ENCODE peak calls at places on chromosomes 16 and 17, in nine cellular contexts. J is SK-N-SH, N is sigmoid colon, G is GM23338, X is stomach, M is K562, C is HepG2, A is HCT116, W is endothelial cell of umbilical vein. B is an unnamed sample.

GRCh38 chr16:25925466-25925865 is 233.7 kb downstream of the HS3ST4 start:
- DNase-seq in J (no peak), N (no peak), G (no peak), X (no peak), M (no peak), C (no peak), A (no peak), W (no peak), B (no peak)

GRCh38 chr16:58086381-58087208 is 42.6 kb downstream of the CFAP20 start:
- DNase-seq in J (peak; percentile 29), N (no peak), G (no peak), X (no peak), M (no peak), C (no peak), A (no peak), W (no peak), B (no peak)

GRCh38 chr16:50272111-50272571 is 5.8 kb downstream of the ADCY7 start:
- DNase-seq in J (no peak), N (peak; percentile 60), G (no peak), X (no peak), M (no peak), C (no peak), A (no peak), W (no peak), B (no peak)

GRCh38 chr16:75420987-75421819 is 12.1 kb downstream of the CFDP1 start:
- DNase-seq in J (peak; percentile 71), N (peak; percentile 84), G (peak; percentile 91), X (peak; percentile 70), M (peak; percentile 26), C (peak; percentile 73), A (no peak), W (no peak), B (peak; percentile 35)

GRCh38 chr16:27363797-27364196 is 38.2 kb upstream of the IL21R start:
- DNase-seq in J (no peak), N (peak; percentile 76), G (no peak), X (peak; percentile 84), M (no peak), C (no peak), A (no peak), W (peak; percentile 20), B (peak; percentile 27)

GRCh38 chr17:78532922-78533640 is 44.1 kb downstream of the DNAH17 start:
- DNase-seq in J (no peak), N (no peak), G (no peak), X (no peak), M (no peak), C (no peak), A (peak; percentile 27), W (peak; percentile 11), B (no peak)

GRCh38 chr17:56761387-56761786 is 72.3 kb downstream of the C17orf67 start:
- DNase-seq in J (no peak), N (no peak), G (no peak), X (no peak), M (no peak), C (no peak), A (no peak), W (no peak), B (no peak)

GRCh38 chr16:57988929-57989328 is 11.5 kb downstream of the ZNF319 start:
- DNase-seq in J (no peak), N (peak; percentile 65), G (no peak), X (no peak), M (no peak), C (no peak), A (no peak), W (no peak), B (peak; percentile 84)

GRCh38 chr17:28970879-28971278 is 19.6 kb upstream of the PHF12 start:
- DNase-seq in J (no peak), N (no peak), G (no peak), X (no peak), M (no peak), C (no peak), A (no peak), W (no peak), B (peak; percentile 43)

GRCh38 chr17:38336838-38337237 is 6.9 kb downstream of the GPR179 start:
- DNase-seq in J (no peak), N (no peak), G (no peak), X (no peak), M (no peak), C (no peak), A (no peak), W (no peak), B (no peak)

GRCh38 chr17:38334480-38335364 is 9.0 kb downstream of the GPR179 start:
- DNase-seq in J (peak; percentile 14), N (no peak), G (no peak), X (no peak), M (no peak), C (no peak), A (no peak), W (no peak), B (no peak)

GRCh38 chr17:38332735-38333134 is 11.0 kb downstream of the GPR179 start:
- DNase-seq in J (no peak), N (no peak), G (no peak), X (no peak), M (no peak), C (no peak), A (no peak), W (no peak), B (no peak)

GRCh38 chr17:38330941-38331411 is 12.8 kb downstream of the GPR179 start:
- DNase-seq in J (no peak), N (no peak), G (no peak), X (peak; percentile 51), M (no peak), C (no peak), A (no peak), W (no peak), B (no peak)

GRCh38 chr17:38333635-38334295 is 10.0 kb downstream of the GPR179 start:
- DNase-seq in J (peak; percentile 78), N (no peak), G (peak; percentile 91), X (peak; percentile 29), M (peak; percentile 84), C (peak; percentile 53), A (no peak), W (peak; percentile 33), B (no peak)
- TF ChIP-seq CTCF in J (peak; percentile 66), N (no peak), G (peak; percentile 99), X (peak; percentile 30), M (peak; percentile 76), C (peak; percentile 95), A (peak; percentile 98), W (peak; percentile 73), B (peak; percentile 16)

GRCh38 chr16:65069766-65070165 is 52.1 kb downstream of the CDH11 start:
- DNase-seq in J (no peak), N (no peak), G (no peak), X (no peak), M (no peak), C (no peak), A (no peak), W (no peak), B (no peak)

GRCh38 chr16:65070831-65071230 is 51.0 kb downstream of the CDH11 start:
- DNase-seq in J (peak; percentile 15), N (peak; percentile 80), G (peak; percentile 13), X (peak; percentile 26), M (no peak), C (peak; percentile 70), A (no peak), W (peak; percentile 82), B (no peak)

GRCh38 chr16:65068151-65068740 is 53.6 kb downstream of the CDH11 start:
- DNase-seq in J (no peak), N (no peak), G (peak; percentile 57), X (no peak), M (no peak), C (no peak), A (no peak), W (no peak), B (no peak)

GRCh38 chr16:65066646-65067045 is 55.2 kb downstream of the CDH11 start:
- DNase-seq in J (no peak), N (no peak), G (no peak), X (no peak), M (no peak), C (no peak), A (no peak), W (no peak), B (no peak)

GRCh38 chr16:65069090-65069489 is 52.8 kb downstream of the CDH11 start:
- DNase-seq in J (no peak), N (no peak), G (no peak), X (no peak), M (no peak), C (no peak), A (no peak), W (peak; percentile 28), B (no peak)
- H3K27ac ChIP-seq in J (peak overlapping the region; percentile 95), N (peak overlapping the region; percentile 85), G (no peak overlapping the region), X (no peak overlapping the region), M (no peak overlapping the region), C (no peak overlapping the region), A (no peak overlapping the region), W (no peak overlapping the region), B (no peak overlapping the region)

GRCh38 chr16:31470615-31471014 is 1.3 kb upstream of the TGFB1I1 start:
- DNase-seq in J (no peak), N (no peak), G (no peak), X (no peak), M (no peak), C (no peak), A (no peak), W (no peak), B (no peak)

GRCh38 chr16:31472559-31473203 is 729 bp downstream of the TGFB1I1 start:
- DNase-seq in J (peak; percentile 98), N (peak; percentile 99), G (peak; percentile 92), X (peak; percentile 87), M (peak; percentile 75), C (peak; percentile 58), A (peak; percentile 90), W (peak; percentile 81), B (no peak)

GRCh38 chr16:31471241-31471874 is 594 bp upstream of the TGFB1I1 start:
- DNase-seq in J (peak; percentile 32), N (no peak), G (peak; percentile 48), X (no peak), M (no peak), C (no peak), A (no peak), W (no peak), B (no peak)

GRCh38 chr16:31473300-31474052 is 1.5 kb downstream of the TGFB1I1 start:
- DNase-seq in J (peak; percentile 53), N (no peak), G (no peak), X (no peak), M (no peak), C (no peak), A (no peak), W (no peak), B (no peak)

GRCh38 chr16:31471875-31472558 is at the start of gene TGFB1I1:
- DNase-seq in J (peak; percentile 89), N (peak; percentile 94), G (peak; percentile 57), X (no peak), M (no peak), C (no peak), A (no peak), W (peak; percentile 61), B (no peak)
- TF ChIP-seq POLR2AphosphoS5 in J (peak; percentile 78), N (peak; percentile 63), G (no peak), X (no peak), M (no peak), C (no peak), A (no peak), W (peak; percentile 92), B (no peak)

DNA sequence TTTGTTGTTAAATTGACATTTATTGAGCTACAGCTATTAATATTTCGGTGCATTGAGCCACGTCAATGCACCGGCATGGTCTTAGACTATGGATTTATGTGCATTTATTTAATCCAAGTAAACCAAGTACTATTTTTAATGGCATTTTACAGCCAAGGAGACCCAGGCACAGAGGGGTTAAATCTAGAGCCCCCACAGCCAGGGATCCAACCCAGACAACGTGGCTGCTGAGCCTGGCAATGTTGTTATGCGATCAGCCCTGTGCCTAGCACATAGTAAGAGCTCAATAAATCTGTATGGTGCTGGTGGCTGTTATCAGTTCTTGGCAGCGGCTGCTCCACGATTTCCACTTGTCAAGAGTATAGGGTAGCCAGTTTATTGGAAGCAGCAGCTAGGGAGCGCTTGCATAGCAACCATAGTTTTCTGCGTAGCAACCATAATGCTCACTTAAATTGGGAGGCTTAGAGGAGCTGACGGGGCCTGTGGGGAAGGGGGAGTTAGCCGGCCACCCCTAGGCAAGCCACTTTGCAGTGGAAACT is 541 bp upstream of the RBBP6 start:
- DNase-seq in J (no peak), N (no peak), G (no peak), X (peak; percentile 67), M (no peak), C (peak; percentile 85), A (no peak), W (no peak), B (no peak)
- TF ChIP-seq CTCF in J (no peak), N (no peak), G (peak; percentile 8), X (no peak), M (peak; percentile 28), C (peak; percentile 12), A (no peak), W (no peak), B (no peak)